ENCODE peak calls at places on chromosome 1, in ten cellular contexts. X, Q, I, E, V, D, U, N, J and H are unnamed samples.

GRCh38 chr1:81340258-81340657 is 460.5 kb upstream of the ADGRL2 start:
- DNase-seq in X (no peak), Q (no peak), I (no peak), E (no peak), V (no peak), D (no peak), U (no peak), N (no peak), J (no peak), H (no peak)

GRCh38 chr1:185998391-185998790 is 264.2 kb downstream of the HMCN1 start:
- DNase-seq in X (no peak), Q (no peak), I (no peak), E (no peak), V (no peak), D (no peak), U (peak; percentile 23), N (no peak), J (no peak), H (no peak)

GRCh38 chr1:56837244-56837926 is 17.2 kb upstream of the C8A start:
- DNase-seq in X (no peak), Q (no peak), I (no peak), E (no peak), V (no peak), D (no peak), U (peak; percentile 25), N (peak; percentile 90), J (no peak), H (no peak)

GRCh38 chr1:162823231-162823630 is 32.7 kb downstream of the HSD17B7 start:
- DNase-seq in X (no peak), Q (no peak), I (no peak), E (no peak), V (peak; percentile 11), D (no peak), U (peak; percentile 22), N (no peak), J (no peak), H (no peak)

GRCh38 chr1:21575351-21575942 is 66.2 kb downstream of the ALPL start:
- DNase-seq in X (no peak), Q (no peak), I (no peak), E (no peak), V (no peak), D (no peak), U (no peak), N (no peak), J (no peak), H (no peak)

GRCh38 chr1:237864338-237865244 is 26.1 kb downstream of the ZP4 start:
- DNase-seq in X (no peak), Q (peak; percentile 69), I (peak; percentile 67), E (peak; percentile 92), V (peak; percentile 42), D (peak; percentile 15), U (peak; percentile 55), N (peak; percentile 39), J (peak; percentile 75), H (peak; percentile 1)

GRCh38 chr1:205172729-205173366 is 38.7 kb downstream of the DSTYK start:
- DNase-seq in X (peak; percentile 55), Q (no peak), I (no peak), E (no peak), V (peak; percentile 98), D (peak; percentile 98), U (peak; percentile 98), N (peak; percentile 62), J (no peak), H (peak; percentile 96)

GRCh38 chr1:202578565-202578964 is 131.7 kb downstream of the SYT2 start:
- DNase-seq in X (no peak), Q (no peak), I (no peak), E (no peak), V (peak; percentile 51), D (peak; percentile 44), U (no peak), N (no peak), J (no peak), H (no peak)

GRCh38 chr1:210311726-210312493 is 16.8 kb upstream of the HHAT start:
- DNase-seq in X (no peak), Q (no peak), I (no peak), E (no peak), V (peak; percentile 47), D (no peak), U (no peak), N (no peak), J (peak; percentile 43), H (peak; percentile 51)

GRCh38 chr1:32494196-32494595 is 29.3 kb downstream of the ZBTB8B start:
- DNase-seq in X (peak; percentile 43), Q (no peak), I (no peak), E (peak; percentile 66), V (no peak), D (peak; percentile 34), U (no peak), N (no peak), J (no peak), H (peak; percentile 85)

GRCh38 chr1:98661544-98662353 is at the start of gene SNX7:
- DNase-seq in X (peak; percentile 28), Q (peak; percentile 90), I (peak; percentile 91), E (peak; percentile 92), V (peak; percentile 59), D (peak; percentile 75), U (peak; percentile 77), N (no peak), J (peak; percentile 89), H (peak; percentile 66)

GRCh38 chr1:198437352-198437751 is 103.1 kb downstream of the ATP6V1G3 start:
- DNase-seq in X (no peak), Q (no peak), I (no peak), E (no peak), V (peak; percentile 49), D (peak; percentile 19), U (no peak), N (no peak), J (no peak), H (peak; percentile 77)

GRCh38 chr1:91948501-91949355 is 473 bp upstream of the BRDT start:
- DNase-seq in X (no peak), Q (no peak), I (no peak), E (no peak), V (no peak), D (no peak), U (no peak), N (no peak), J (no peak), H (no peak)

GRCh38 chr1:95057361-95057760 is 15.4 kb downstream of the ALG14 start:
- DNase-seq in X (no peak), Q (no peak), I (no peak), E (no peak), V (no peak), D (no peak), U (no peak), N (no peak), J (no peak), H (no peak)

GRCh38 chr1:241605146-241605805 is 34.9 kb downstream of the CHML start:
- DNase-seq in X (no peak), Q (no peak), I (no peak), E (peak; percentile 11), V (peak; percentile 41), D (peak; percentile 57), U (peak; percentile 98), N (no peak), J (no peak), H (no peak)

GRCh38 chr1:25572708-25573590 is 29.5 kb downstream of the LDLRAP1 start:
- DNase-seq in X (no peak), Q (no peak), I (no peak), E (peak; percentile 69), V (peak; percentile 50), D (peak; percentile 78), U (peak; percentile 64), N (no peak), J (peak; percentile 11), H (peak; percentile 52)

GRCh38 chr1:119316870-119317416 is 51.6 kb upstream of the HAO2 start:
- DNase-seq in X (no peak), Q (no peak), I (no peak), E (no peak), V (no peak), D (no peak), U (peak; percentile 21), N (no peak), J (no peak), H (no peak)

GRCh38 chr1:161225534-161226319 is at the start of gene TOMM40L:
- DNase-seq in X (peak; percentile 95), Q (peak; percentile 96), I (peak; percentile 95), E (peak; percentile 97), V (peak; percentile 100), D (peak; percentile 100), U (peak; percentile 100), N (peak; percentile 98), J (peak; percentile 96), H (peak; percentile 100)
- H3K4me3 ChIP-seq in X (peak within 1 kb of the TSS; percentile 95), Q (peak within 1 kb of the TSS; percentile 94), I (peak within 1 kb of the TSS; percentile 68), E (peak within 1 kb of the TSS; percentile 86), V (peak within 1 kb of the TSS; percentile 99), D (peak within 1 kb of the TSS; percentile 94), U (peak within 1 kb of the TSS; percentile 79), N (peak within 1 kb of the TSS; percentile 71), J (peak within 1 kb of the TSS; percentile 78), H (peak within 1 kb of the TSS; percentile 98)

GRCh38 chr1:176445402-176445801 is 17.6 kb upstream of the PAPPA2 start:
- DNase-seq in X (no peak), Q (no peak), I (no peak), E (no peak), V (no peak), D (no peak), U (no peak), N (no peak), J (no peak), H (no peak)
- TF ChIP-seq CTCF in X (no peak), Q (no peak), I (no peak), E (no peak), V (no peak), D (no peak), U (no peak), N (no peak), J (no peak), H (no peak)

GRCh38 chr1:183070923-183071618 is 47.9 kb downstream of the LAMC1 start:
- DNase-seq in X (no peak), Q (no peak), I (no peak), E (no peak), V (peak; percentile 93), D (peak; percentile 77), U (peak; percentile 69), N (no peak), J (no peak), H (peak; percentile 61)
- H3K4me3 ChIP-seq in X (no peak overlapping the region), Q (no peak overlapping the region), I (no peak overlapping the region), E (no peak overlapping the region), V (no peak overlapping the region), D (no peak overlapping the region), U (peak overlapping the region; percentile 26), N (no peak overlapping the region), J (no peak overlapping the region), H (no peak overlapping the region)

GRCh38 chr1:52553372-52554266 is 727 bp upstream of the TUT4 start:
- DNase-seq in X (peak; percentile 44), Q (peak; percentile 91), I (peak; percentile 91), E (peak; percentile 94), V (peak; percentile 80), D (peak; percentile 87), U (peak; percentile 73), N (no peak), J (peak; percentile 86), H (peak; percentile 80)

GRCh38 chr1:52551476-52552235 is 1.2 kb downstream of the TUT4 start:
- DNase-seq in X (peak; percentile 28), Q (no peak), I (no peak), E (peak; percentile 16), V (peak; percentile 65), D (peak; percentile 60), U (peak; percentile 51), N (peak; percentile 25), J (no peak), H (peak; percentile 61)

GRCh38 chr1:52552236-52552504 is 722 bp downstream of the TUT4 start:
- DNase-seq in X (peak; percentile 18), Q (no peak), I (no peak), E (peak; percentile 49), V (peak; percentile 73), D (peak; percentile 80), U (peak; percentile 52), N (peak; percentile 53), J (peak; percentile 37), H (peak; percentile 70)

GRCh38 chr1:52554267-52554640 is 1.4 kb upstream of the TUT4 start:
- DNase-seq in X (no peak), Q (no peak), I (no peak), E (peak; percentile 7), V (no peak), D (no peak), U (no peak), N (no peak), J (no peak), H (no peak)

GRCh38 chr1:52552505-52553371 is at the start of gene TUT4:
- DNase-seq in X (peak; percentile 45), Q (peak; percentile 84), I (peak; percentile 82), E (peak; percentile 95), V (peak; percentile 60), D (peak; percentile 80), U (peak; percentile 66), N (no peak), J (peak; percentile 83), H (peak; percentile 72)
- TF ChIP-seq CTCF in X (peak; percentile 24), Q (no peak), I (no peak), E (peak; percentile 5), V (no peak), D (no peak), U (peak; percentile 12), N (peak; percentile 20), J (no peak), H (no peak)